ENCODE peak calls at places on chromosomes 13 and 19, in ten cellular contexts. L, A, K, H, P, S, U, W, F and C are unnamed samples.

GRCh38 chr13:113588394-113589111 is 4.0 kb downstream of the TFDP1 start:
- DNase-seq in L (no peak), A (no peak), K (no peak), H (no peak), P (no peak), S (no peak), U (no peak), W (peak; percentile 3), F (no peak), C (no peak)

GRCh38 chr19:16587031-16588023 is 15.1 kb upstream of the SLC35E1 start:
- DNase-seq in L (peak; percentile 72), A (no peak), K (peak; percentile 71), H (peak; percentile 61), P (peak; percentile 31), S (no peak), U (no peak), W (no peak), F (no peak), C (peak; percentile 40)

GRCh38 chr19:35295792-35296462 is 4.0 kb downstream of the MAG start:
- DNase-seq in L (no peak), A (no peak), K (peak; percentile 17), H (no peak), P (no peak), S (no peak), U (no peak), W (no peak), F (no peak), C (no peak)

GRCh38 chr13:60627071-60627686 is 230.2 kb downstream of the TDRD3 start:
- DNase-seq in L (peak; percentile 58), A (no peak), K (no peak), H (no peak), P (peak; percentile 4), S (peak; percentile 17), U (no peak), W (no peak), F (no peak), C (no peak)

GRCh38 chr19:41540041-41540695 is 35.8 kb upstream of the CEACAM21 start:
- DNase-seq in L (no peak), A (no peak), K (no peak), H (no peak), P (no peak), S (no peak), U (no peak), W (no peak), F (no peak), C (no peak)

GRCh38 chr13:35699805-35700204 is 223.3 kb upstream of the MAB21L1 start:
- DNase-seq in L (no peak), A (no peak), K (no peak), H (no peak), P (peak; percentile 22), S (no peak), U (no peak), W (no peak), F (no peak), C (no peak)

GRCh38 chr13:31043891-31044657 is 111.6 kb downstream of the TEX26 start:
- DNase-seq in L (peak; percentile 88), A (peak; percentile 78), K (peak; percentile 65), H (peak; percentile 72), P (peak; percentile 77), S (peak; percentile 66), U (peak; percentile 33), W (peak; percentile 88), F (peak; percentile 52), C (peak; percentile 69)

GRCh38 chr13:97242755-97243497 is 20.8 kb downstream of the MBNL2 start:
- DNase-seq in L (peak; percentile 90), A (no peak), K (no peak), H (no peak), P (no peak), S (no peak), U (no peak), W (no peak), F (no peak), C (no peak)

GRCh38 chr13:43251967-43252366 is 228.6 kb downstream of the DNAJC15 start:
- DNase-seq in L (peak; percentile 8), A (no peak), K (no peak), H (no peak), P (no peak), S (no peak), U (no peak), W (no peak), F (no peak), C (no peak)

GRCh38 chr13:41645313-41645712 is 188.0 kb downstream of the RGCC start:
- DNase-seq in L (no peak), A (no peak), K (no peak), H (peak; percentile 60), P (peak; percentile 66), S (peak; percentile 79), U (no peak), W (no peak), F (no peak), C (no peak)

GRCh38 chr19:12527034-12527836 is 24.0 kb downstream of the ZNF564 start:
- DNase-seq in L (no peak), A (no peak), K (no peak), H (peak; percentile 17), P (no peak), S (no peak), U (no peak), W (no peak), F (no peak), C (no peak)

GRCh38 chr13:113736258-113736731 is 22.7 kb upstream of the TMEM255B start:
- DNase-seq in L (no peak), A (no peak), K (no peak), H (no peak), P (no peak), S (no peak), U (no peak), W (no peak), F (no peak), C (no peak)

GRCh38 chr19:1469200-1469935 is 9.6 kb downstream of the C19orf25 start:
- DNase-seq in L (no peak), A (no peak), K (no peak), H (no peak), P (no peak), S (no peak), U (no peak), W (no peak), F (no peak), C (no peak)

GRCh38 chr13:20035130-20035529 is 76.6 kb downstream of the ZMYM2 start:
- DNase-seq in L (no peak), A (no peak), K (no peak), H (no peak), P (peak; percentile 7), S (no peak), U (no peak), W (no peak), F (no peak), C (no peak)

GRCh38 chr13:67076378-67076777 is 153.8 kb downstream of the PCDH9 start:
- DNase-seq in L (no peak), A (no peak), K (no peak), H (no peak), P (peak; percentile 7), S (no peak), U (no peak), W (no peak), F (no peak), C (no peak)

GRCh38 chr19:51571599-51571998 is 516 bp downstream of the ZNF175 start:
- DNase-seq in L (no peak), A (no peak), K (no peak), H (no peak), P (no peak), S (no peak), U (no peak), W (no peak), F (no peak), C (no peak)

GRCh38 chr19:2252481-2253105 is 3.5 kb downstream of the AMH start:
- DNase-seq in L (no peak), A (no peak), K (no peak), H (no peak), P (no peak), S (no peak), U (no peak), W (no peak), F (no peak), C (no peak)

GRCh38 chr13:48709213-48709612 is 55.5 kb downstream of the CYSLTR2 start:
- DNase-seq in L (no peak), A (no peak), K (no peak), H (peak; percentile 79), P (no peak), S (no peak), U (no peak), W (no peak), F (no peak), C (no peak)